ENCODE peak calls at places on chromosome 10, in four cellular contexts. W is endothelial cell, M is right lobe of liver, I is brain microvascular endothelial cell. G is an unnamed sample.

GRCh38 chr10:102241444-102242117 is at the start of gene PITX3:
- DNase-seq in W (peak), M (peak), I (peak), G (peak)

GRCh38 chr10:10872035-10872673 is 145.5 kb upstream of the CELF2 start:
- DNase-seq in W (peak), M (no peak), I (peak), G (no peak)

GRCh38 chr10:99784025-99784730 is 1.7 kb downstream of the ABCC2 start:
- DNase-seq in W (no peak), M (no peak), I (peak), G (no peak)

GRCh38 chr10:66538352-66538751 is 387.5 kb upstream of the LRRTM3 start:
- DNase-seq in W (no peak), M (no peak), I (no peak), G (no peak)

GRCh38 chr10:70494536-70494935 is 16.0 kb downstream of the PALD1 start:
- DNase-seq in W (no peak), M (no peak), I (no peak), G (no peak)

GRCh38 chr10:85168287-85168686 is 839.9 kb downstream of the CCSER2 start:
- DNase-seq in W (no peak), M (no peak), I (no peak), G (no peak)

GRCh38 chr10:98323221-98324164 is 55.5 kb upstream of the LOXL4 start:
- DNase-seq in W (no peak), M (no peak), I (peak), G (no peak)

GRCh38 chr10:13698217-13698616 is 111.5 kb downstream of the PRPF18 start:
- DNase-seq in W (no peak), M (no peak), I (no peak), G (no peak)

GRCh38 chr10:102299873-102300272 is 54.5 kb downstream of the GBF1 start:
- DNase-seq in W (no peak), M (no peak), I (peak), G (no peak)

GRCh38 chr10:72615985-72616384 is 9.9 kb downstream of the MICU1 start:
- DNase-seq in W (no peak), M (no peak), I (no peak), G (no peak)

GRCh38 chr10:70617798-70618568 is 15.4 kb upstream of the PRF1 start:
- DNase-seq in W (no peak), M (no peak), I (peak), G (no peak)

GRCh38 chr10:63383141-63383540 is 82.6 kb downstream of the JMJD1C start:
- DNase-seq in W (no peak), M (no peak), I (no peak), G (no peak)

GRCh38 chr10:43350139-43350538 is 21.3 kb upstream of the FXYD4 start:
- DNase-seq in W (no peak), M (no peak), I (no peak), G (no peak)

GRCh38 chr10:132449051-132449825 is 52.2 kb downstream of the PWWP2B start:
- DNase-seq in W (no peak), M (peak), I (no peak), G (peak)

GRCh38 chr10:129690248-129691070 is 223.4 kb downstream of the MGMT start:
- DNase-seq in W (no peak), M (no peak), I (no peak), G (no peak)

GRCh38 chr10:125231116-125231812 is 70.9 kb upstream of the CTBP2 start:
- DNase-seq in W (no peak), M (no peak), I (peak), G (no peak)

GRCh38 chr10:31031666-31032514 is at the start of gene ZNF438:
- DNase-seq in W (peak), M (peak), I (peak), G (peak)

GRCh38 chr10:5199398-5199797 is 2.8 kb downstream of the AKR1C4 start:
- DNase-seq in W (peak), M (peak), I (no peak), G (no peak)

DNA sequence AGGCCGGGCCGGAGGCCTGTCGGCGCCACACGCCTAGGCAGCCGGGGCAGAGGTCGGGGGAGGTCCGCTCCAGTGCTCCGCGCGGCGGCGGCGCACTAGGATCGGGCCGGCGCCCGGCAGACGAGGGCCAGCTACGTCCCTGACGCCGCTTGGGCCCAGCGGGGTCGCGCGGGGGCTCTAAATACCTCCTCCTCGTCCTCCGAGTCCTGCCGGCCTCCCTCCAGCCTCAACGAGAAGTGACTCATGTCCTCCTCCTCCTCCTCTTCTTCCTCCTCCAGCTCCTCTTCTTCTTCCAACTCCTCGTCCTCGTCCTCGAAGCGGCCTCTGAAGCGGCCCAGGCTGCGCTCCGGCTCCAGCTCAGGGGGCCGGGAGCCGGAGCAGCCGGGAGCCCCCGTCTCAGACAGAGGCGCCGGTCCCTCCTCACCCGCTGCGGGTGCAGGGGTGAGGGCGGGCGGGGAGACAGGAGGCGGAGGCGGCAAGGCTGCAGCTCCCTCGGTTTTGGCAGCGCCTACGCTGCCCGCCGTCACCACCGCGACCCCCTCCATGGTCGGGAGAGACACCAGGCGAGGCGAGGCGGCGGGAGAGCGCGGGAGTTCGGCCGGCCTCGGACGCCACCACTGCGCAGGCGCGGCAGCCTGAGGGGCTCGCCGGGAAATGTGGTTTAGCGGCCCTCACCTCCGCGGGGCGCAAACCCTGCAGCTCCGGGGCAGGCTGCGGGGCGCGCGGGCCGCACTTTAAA is at the start of gene PCGF6:
- DNase-seq in W (peak), M (peak), I (peak), G (peak)
- TF ChIP-seq CTCF in W (no peak), M (peak), I (peak), G (no peak)

DNA sequence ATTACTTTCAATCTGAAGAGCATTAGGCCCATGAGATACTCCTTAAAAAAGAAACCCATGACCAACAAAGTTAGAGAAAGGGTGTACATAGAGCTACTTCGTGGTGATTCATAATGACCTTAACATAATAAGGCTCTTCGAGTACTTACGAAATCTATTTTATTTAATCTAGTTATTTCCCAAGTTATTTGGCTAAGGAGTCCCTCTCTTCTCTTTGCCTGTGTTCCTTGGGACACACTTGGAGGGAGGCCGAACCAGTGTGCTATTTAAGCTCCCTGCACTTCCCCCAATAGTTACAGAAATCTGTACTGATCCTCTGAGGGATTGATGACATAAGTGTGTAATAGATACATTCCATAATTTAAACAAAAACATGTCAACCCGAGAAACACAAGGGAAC is 351.1 kb downstream of the GATA3 start:
- DNase-seq in W (no peak), M (no peak), I (no peak), G (no peak)
- TF ChIP-seq CTCF in W (no peak), M (no peak), I (no peak), G (no peak)

GRCh38 chr10:59388577-59388976 is 26.2 kb upstream of the FAM13C start:
- DNase-seq in W (no peak), M (no peak), I (no peak), G (no peak)
- TF ChIP-seq CTCF in W (no peak), M (no peak), I (no peak), G (no peak)

DNA sequence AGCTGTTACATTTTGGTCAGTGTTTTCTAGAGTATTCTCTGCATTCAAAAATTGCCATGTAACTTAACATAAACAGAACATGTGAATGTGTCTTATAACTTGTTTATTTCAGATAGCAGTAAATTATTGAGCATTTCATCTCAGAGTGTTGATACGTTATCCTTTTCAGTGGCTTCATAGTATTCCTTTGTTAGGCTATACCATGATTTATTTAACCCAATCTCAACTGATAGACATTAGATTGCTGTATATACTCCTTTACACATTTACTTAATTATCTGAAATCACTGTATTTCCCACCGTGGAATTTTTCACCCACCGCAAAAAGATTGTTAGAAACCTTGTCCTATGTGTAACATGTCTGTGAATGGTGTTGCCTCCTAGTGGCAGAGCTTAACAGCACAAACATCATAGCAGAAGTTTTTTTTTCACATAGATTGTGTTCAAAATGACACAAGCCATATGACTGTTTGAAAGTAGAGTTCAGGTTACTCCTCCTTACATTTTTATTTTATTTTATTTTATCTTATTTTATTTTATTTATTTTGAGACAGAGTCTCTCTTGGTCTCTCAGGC is 21.4 kb downstream of the SLF2 start:
- DNase-seq in W (peak), M (no peak), I (no peak), G (no peak)
- TF ChIP-seq CTCF in W (peak), M (peak), I (peak), G (peak)

GRCh38 chr10:64619068-64619467 is 1097.9 kb downstream of the REEP3 start:
- DNase-seq in W (no peak), M (no peak), I (no peak), G (no peak)
- TF ChIP-seq CTCF in W (no peak), M (no peak), I (no peak), G (no peak)

GRCh38 chr10:122277737-122278136 is 6.6 kb downstream of the BTBD16 start:
- DNase-seq in W (no peak), M (no peak), I (no peak), G (no peak)
- TF ChIP-seq CTCF in W (no peak), M (no peak), I (no peak), G (no peak)